ENCODE peak calls at places on chromosome 10, in five cellular contexts. P is HepG2, E is K562, G is H1, A is GM12892. I is an unnamed sample.
A peak's percentile ranks its signal among the peaks of the same experiment; 100 is the strongest.

GRCh38 chr10:44925224-44925623 is 14.1 kb downstream of the TMEM72 start:
- DNase-seq in G (peak; percentile 75), E (peak; percentile 58), A (no peak), P (peak; percentile 60), I (no peak)

GRCh38 chr10:57506414-57507094 is 761.1 kb downstream of the IPMK start:
- DNase-seq in A (no peak), P (no peak), G (no peak), E (no peak), I (no peak)

GRCh38 chr10:93495654-93496321 is 624 bp upstream of the CEP55 start:
- DNase-seq in P (peak; percentile 4), E (peak; percentile 22), A (no peak), G (no peak), I (no peak)

GRCh38 chr10:122459586-122460273 is 1.6 kb upstream of the HTRA1 start:
- DNase-seq in P (no peak), A (no peak), E (no peak), G (no peak), I (no peak)

GRCh38 chr10:126259883-126260282 is 128.4 kb downstream of the ADAM12 start:
- DNase-seq in P (no peak), A (no peak), G (no peak), E (no peak), I (no peak)

GRCh38 chr10:124952123-124952522 is 10.2 kb downstream of the ZRANB1 start:
- DNase-seq in P (no peak), E (peak; percentile 1), G (no peak), A (no peak), I (no peak)

GRCh38 chr10:130301026-130301892 is 165.1 kb downstream of the GLRX3 start:
- DNase-seq in E (no peak), A (no peak), G (no peak), P (no peak), I (no peak)

GRCh38 chr10:102150970-102151773 is 1.0 kb upstream of the NOLC1 start:
- DNase-seq in G (no peak), P (peak; percentile 65), A (no peak), E (no peak), I (no peak)

GRCh38 chr10:64859911-64860310 is 1338.7 kb downstream of the REEP3 start:
- DNase-seq in A (no peak), G (no peak), P (no peak), E (no peak), I (no peak)

GRCh38 chr10:79585870-79586527 is 24.7 kb upstream of the SFTPA1 start:
- DNase-seq in E (no peak), P (no peak), G (no peak), A (no peak), I (no peak)

GRCh38 chr10:94785211-94785610 is 22.7 kb downstream of the CYP2C19 start:
- DNase-seq in P (no peak), G (no peak), A (no peak), E (no peak), I (no peak)

GRCh38 chr10:91340613-91341362 is 69.4 kb upstream of the HECTD2 start:
- DNase-seq in P (no peak), E (no peak), G (no peak), A (no peak), I (no peak)

GRCh38 chr10:46523881-46524470 is 32.5 kb downstream of the GPRIN2 start:
- DNase-seq in E (no peak), A (no peak), G (no peak), P (no peak), I (no peak)

GRCh38 chr10:34801066-34801738 is 13.9 kb downstream of the PARD3 start:
- DNase-seq in G (no peak), P (no peak), E (no peak), A (no peak), I (no peak)

GRCh38 chr10:68153473-68154210 is 44.4 kb downstream of the MYPN start:
- DNase-seq in G (peak; percentile 50), E (no peak), P (peak; percentile 78), A (no peak), I (no peak)

GRCh38 chr10:70621497-70622078 is 19.0 kb upstream of the PRF1 start:
- DNase-seq in G (no peak), P (no peak), A (no peak), E (no peak), I (no peak)

GRCh38 chr10:129945941-129946760 is 17.9 kb downstream of the EBF3 start:
- DNase-seq in G (no peak), P (no peak), E (no peak), A (no peak), I (no peak)

GRCh38 chr10:14507156-14507555 is 176.4 kb upstream of the FRMD4A start:
- DNase-seq in P (no peak), A (no peak), G (no peak), E (no peak), I (no peak)

GRCh38 chr10:114172776-114173555 is 1.0 kb downstream of the CCDC186 start:
- DNase-seq in A (no peak), E (no peak), P (no peak), G (no peak), I (no peak)

GRCh38 chr10:100896876-100897461 is 15.8 kb upstream of the SLF2 start:
- DNase-seq in P (peak; percentile 76), A (no peak), G (peak; percentile 33), E (no peak), I (no peak)

GRCh38 chr10:110228066-110228465 is 20.7 kb downstream of the MXI1 start:
- DNase-seq in G (no peak), A (no peak), P (no peak), E (no peak), I (no peak)

GRCh38 chr10:55305281-55305680 is 504.2 kb upstream of the PCDH15 start:
- DNase-seq in A (no peak), P (no peak), E (no peak), G (no peak), I (no peak)

GRCh38 chr10:31940839-31941653 is 12.4 kb upstream of the ARHGAP12 start:
- DNase-seq in P (peak; percentile 96), E (peak; percentile 34), A (no peak), G (no peak), I (no peak)

GRCh38 chr10:127908106-127908957 is 1.4 kb downstream of the PTPRE start:
- DNase-seq in E (no peak), G (no peak), P (peak; percentile 23), A (no peak), I (no peak)

GRCh38 chr10:29731760-29732159 is 97.0 kb upstream of the SVIL start:
- DNase-seq in P (no peak), A (no peak), E (no peak), G (no peak), I (no peak)

GRCh38 chr10:97892961-97893360 is 43.3 kb downstream of the GOLGA7B start:
- DNase-seq in P (no peak), E (no peak), A (no peak), G (no peak), I (no peak)

GRCh38 chr10:30862486-30862885 is 169.2 kb downstream of the ZNF438 start:
- DNase-seq in E (no peak), P (no peak), A (no peak), G (no peak), I (no peak)

DNA sequence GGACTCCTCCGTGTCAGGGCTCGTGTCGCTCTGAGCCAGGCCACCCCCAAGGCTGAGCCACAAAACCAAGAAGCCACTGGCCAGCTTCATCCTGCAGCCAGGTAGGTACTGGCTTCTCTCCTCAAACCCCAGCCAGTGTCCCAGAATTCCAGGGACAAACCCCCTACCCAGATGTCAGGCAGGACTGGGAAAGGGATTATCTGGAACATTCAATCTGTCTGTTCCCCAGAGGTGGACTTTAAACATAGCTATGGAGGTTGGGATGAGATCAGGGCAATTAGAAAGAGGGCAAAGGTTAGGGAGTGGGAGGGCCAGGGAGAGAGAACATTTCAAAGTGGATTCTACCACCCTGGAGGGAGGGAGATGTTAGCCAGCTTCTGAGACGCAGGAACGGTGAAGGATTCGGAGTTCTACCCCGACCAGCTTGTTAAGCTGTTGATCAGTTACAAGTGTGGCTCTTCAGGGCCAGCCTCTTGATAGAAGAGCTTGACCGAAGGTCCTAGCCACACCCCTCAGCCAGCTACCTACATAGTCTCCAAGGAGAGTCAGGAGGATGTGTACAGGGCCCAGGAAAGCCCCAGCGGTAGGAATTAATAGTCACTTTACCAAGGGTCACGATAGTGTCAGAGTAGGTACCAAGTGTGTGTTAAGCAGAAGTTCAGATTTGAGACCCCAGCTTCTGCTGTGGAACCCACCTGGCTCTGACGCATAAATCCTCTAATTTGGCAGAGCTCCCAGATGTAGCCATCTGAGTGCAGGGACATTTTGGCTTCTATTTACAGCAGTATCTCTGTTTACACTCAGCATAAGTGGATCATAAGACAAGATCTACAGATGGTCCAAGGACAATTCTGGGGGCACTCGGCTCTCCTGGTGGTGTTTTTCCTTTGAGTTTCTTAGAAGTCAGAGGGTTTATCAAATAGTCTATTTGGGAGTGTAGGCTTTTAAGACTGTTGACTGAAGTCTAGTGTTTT is at the start of gene PLA2G12B:
- DNase-seq in G (no peak), E (no peak), P (peak; percentile 65), A (no peak), I (no peak)
- TF ChIP-seq POLR2A in G (no peak), E (no peak), P (peak; percentile 55), A (no peak), I (no peak)

GRCh38 chr10:111392159-111392558 is 315.3 kb downstream of the ADRA2A start:
- DNase-seq in E (no peak), A (no peak), P (no peak), G (no peak), I (no peak)
- TF ChIP-seq TAF1 in E (no peak), A (no peak), P (no peak), G (no peak), I (no peak)

DNA sequence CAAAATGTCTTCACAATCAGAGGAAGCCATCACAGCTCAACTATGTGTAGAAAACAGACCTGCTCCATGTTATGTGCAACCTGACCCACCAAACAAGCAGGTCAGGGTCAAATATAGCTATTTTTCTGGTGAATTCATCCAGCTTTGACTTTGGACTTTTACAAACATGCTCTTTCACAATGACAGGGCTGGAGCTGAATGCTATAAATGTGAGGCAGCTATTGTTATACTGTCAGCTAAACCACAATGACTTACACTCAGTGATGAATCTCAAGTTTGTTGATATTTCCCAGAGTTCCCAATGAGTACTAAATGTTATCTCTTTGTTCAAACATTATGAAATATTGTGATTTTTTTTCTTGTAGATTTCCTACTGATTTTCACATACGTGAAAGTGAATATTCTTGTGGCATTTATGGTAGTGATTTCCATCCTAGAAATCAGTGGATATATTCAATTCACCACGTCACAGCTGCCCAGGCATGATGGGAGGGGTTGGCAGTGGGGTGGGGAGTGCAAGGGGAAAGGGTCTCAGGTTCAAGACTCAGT is 2.5 kb upstream of the ITIH2 start:
- DNase-seq in A (no peak), P (peak; percentile 100), E (no peak), G (no peak), I (no peak)
- TF ChIP-seq POLR2A in A (no peak), P (peak; percentile 50), E (no peak), G (no peak), I (no peak)

DNA sequence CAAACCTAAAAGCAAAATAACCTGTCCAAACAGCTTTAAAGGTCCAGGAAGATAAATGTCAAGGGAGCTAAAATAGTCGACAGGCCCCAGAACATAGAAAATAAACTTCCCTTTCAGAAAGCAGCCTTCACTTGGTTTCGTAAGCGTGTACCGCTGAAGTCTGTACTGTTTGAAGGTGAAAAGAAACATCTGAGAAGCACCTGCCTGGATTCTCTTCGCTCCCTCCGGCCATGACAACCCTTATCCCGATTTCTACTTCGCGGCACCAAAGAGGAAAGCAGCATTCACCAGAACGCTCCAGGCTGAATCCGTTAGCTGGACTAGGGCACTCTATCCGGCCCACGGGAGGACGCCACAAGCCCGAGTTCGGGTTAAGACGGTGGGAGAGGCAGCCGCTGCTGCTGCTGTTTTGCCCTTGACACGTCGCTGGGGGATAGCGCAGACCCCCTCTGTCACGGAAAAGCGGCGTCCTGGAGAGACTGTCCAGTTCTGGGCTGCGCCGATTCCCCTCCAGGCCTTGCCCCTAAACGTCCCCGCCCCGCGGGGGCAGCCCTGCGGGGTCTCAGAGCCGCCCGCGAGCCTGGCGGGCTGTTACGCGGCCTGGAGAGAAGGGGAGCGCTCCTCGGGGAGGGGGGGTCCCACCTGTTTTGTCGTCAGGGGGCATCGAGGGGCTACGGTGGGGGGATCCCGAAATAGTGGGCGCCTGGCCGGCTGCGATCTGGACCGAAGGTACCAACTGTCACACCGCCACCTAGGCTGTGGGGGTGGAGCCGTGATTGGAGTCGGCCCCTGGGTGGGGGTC is 1.1 kb downstream of the SGMS1 start:
- DNase-seq in G (no peak), P (no peak), E (peak; percentile 46), A (no peak), I (peak; percentile 15)
- TF ChIP-seq TAF1 in G (no peak), P (no peak), E (peak; percentile 18), A (no peak), I (no peak)

I was measured in GM12891.